ENCODE peak calls at places on chromosomes 4 and X, in seven cellular contexts. M is endothelial cell; U is ovary; V is upper lobe of right lung; E is CD8-positive, alpha-beta T cell; P is WTC11; A is B cell. S is an unnamed sample.

GRCh38 chr4:144421056-144421455 is 224.9 kb upstream of the HHIP start:
- DNase-seq in A (no peak), E (no peak), P (no peak), V (no peak), U (no peak), M (no peak), S (no peak)

GRCh38 chrX:44314259-44314734 is 29.2 kb downstream of the EFHC2 start:
- DNase-seq in M (peak), E (no peak), A (peak), V (no peak), U (no peak), P (peak), S (no peak)

GRCh38 chr4:85734446-85734845 is 259.5 kb downstream of the ARHGAP24 start:
- DNase-seq in E (no peak), A (no peak), V (no peak), U (no peak), P (no peak), M (no peak), S (no peak)

GRCh38 chrX:121504148-121504547 is 456.7 kb downstream of the GLUD2 start:
- DNase-seq in P (no peak), V (no peak), U (no peak), A (no peak), E (no peak), M (no peak), S (no peak)

GRCh38 chrX:9317174-9317573 is 147.7 kb upstream of the TBL1X start:
- DNase-seq in U (no peak), P (no peak), V (peak), M (no peak), E (no peak), A (no peak), S (no peak)

GRCh38 chr4:36385951-36386561 is 104.6 kb downstream of the DTHD1 start:
- DNase-seq in P (no peak), U (no peak), A (peak), E (peak), M (peak), V (no peak), S (no peak)

GRCh38 chr4:15868065-15868464 is 70.5 kb downstream of the FGFBP1 start:
- DNase-seq in E (no peak), P (no peak), V (no peak), A (no peak), M (no peak), U (no peak), S (no peak)

GRCh38 chrX:103376979-103377324 is 614 bp downstream of the BEX3 start:
- DNase-seq in V (no peak), P (peak), E (no peak), A (peak), M (peak), U (no peak), S (no peak)

GRCh38 chr4:76011700-76012387 is 4.5 kb upstream of the CXCL9 start:
- DNase-seq in M (no peak), P (peak), U (no peak), V (no peak), A (no peak), E (no peak), S (no peak)

GRCh38 chrX:154366666-154367055 is 7.8 kb downstream of the FLNA start:
- DNase-seq in M (no peak), E (no peak), U (no peak), P (no peak), V (no peak), A (no peak), S (no peak)

GRCh38 chr4:83852085-83852451 is 316.2 kb downstream of the GPAT3 start:
- DNase-seq in A (no peak), U (no peak), P (no peak), V (no peak), E (no peak), M (no peak), S (no peak)

GRCh38 chrX:13080128-13080795 is 35.8 kb upstream of the FAM9C start:
- DNase-seq in U (no peak), P (no peak), V (no peak), E (no peak), A (no peak), M (no peak), S (no peak)
- TF ChIP-seq CTCF in U (no peak), P (no peak), V (no peak), E (no peak), A (no peak), M (no peak), S (no peak)

DNA sequence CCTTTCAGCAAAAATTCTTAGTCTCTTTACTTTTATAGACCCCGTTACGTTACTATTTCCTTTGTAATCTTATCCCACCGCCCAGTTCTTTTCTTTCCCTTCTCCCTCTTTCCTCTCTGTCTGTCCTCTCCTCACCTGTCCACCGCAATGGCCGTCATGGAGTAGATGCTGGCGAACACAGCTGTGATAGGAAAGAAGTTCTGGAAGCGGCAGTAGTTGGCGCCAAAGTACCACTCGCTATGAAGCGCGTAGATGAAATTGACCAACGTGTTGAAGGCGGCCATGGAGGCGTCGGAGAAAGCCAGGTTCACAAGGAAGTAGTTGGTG is 829 bp downstream of the TACR3 start:
- DNase-seq in U (no peak), E (no peak), V (no peak), M (no peak), P (peak), A (no peak), S (no peak)
- TF ChIP-seq CTCF in U (no peak), E (no peak), V (no peak), M (no peak), P (no peak), A (no peak), S (no peak)

GRCh38 chr4:152817331-152817730 is 37.6 kb downstream of the ARFIP1 start:
- DNase-seq in V (no peak), A (no peak), E (no peak), M (no peak), U (no peak), P (no peak), S (no peak)

GRCh38 chr4:152824561-152824960 is 44.8 kb downstream of the ARFIP1 start:
- DNase-seq in V (no peak), A (no peak), P (no peak), U (no peak), E (no peak), M (no peak), S (no peak)

GRCh38 chr4:152819026-152819645 is 39.4 kb downstream of the ARFIP1 start:
- DNase-seq in V (no peak), A (no peak), P (no peak), E (no peak), U (no peak), M (no peak), S (no peak)

GRCh38 chr4:152822323-152822722 is 42.6 kb downstream of the ARFIP1 start:
- DNase-seq in P (no peak), U (no peak), A (no peak), V (no peak), M (no peak), E (no peak), S (no peak)

GRCh38 chr4:152820073-152820472 is 40.3 kb downstream of the ARFIP1 start:
- DNase-seq in P (no peak), V (no peak), E (no peak), U (no peak), M (no peak), A (no peak), S (no peak)
- TF ChIP-seq CTCF in P (no peak), V (no peak), E (no peak), U (no peak), M (peak), A (no peak), S (no peak)

GRCh38 chr4:91207535-91207934 is 1080.3 kb downstream of the CCSER1 start:
- DNase-seq in U (no peak), E (no peak), P (no peak), M (no peak), V (no peak), A (no peak), S (no peak)

GRCh38 chr4:91212140-91212681 is 1085.0 kb downstream of the CCSER1 start:
- DNase-seq in E (no peak), P (no peak), V (no peak), A (no peak), M (no peak), U (no peak), S (no peak)
- TF ChIP-seq CTCF in E (no peak), P (no peak), V (no peak), A (no peak), M (no peak), U (no peak), S (no peak)

GRCh38 chr4:55435136-55435535 is 39.4 kb downstream of the TMEM165 start:
- DNase-seq in E (no peak), U (no peak), V (no peak), A (peak), M (peak), P (no peak), S (no peak)
- TF ChIP-seq CTCF in E (no peak), U (no peak), V (peak), A (no peak), M (peak), P (no peak), S (no peak)

GRCh38 chr4:161585011-161585410 is 578.8 kb downstream of the FSTL5 start:
- DNase-seq in U (no peak), A (no peak), E (no peak), M (no peak), P (no peak), V (no peak), S (no peak)
- TF ChIP-seq CTCF in U (no peak), A (no peak), E (no peak), M (no peak), P (no peak), V (no peak), S (no peak)

GRCh38 chrX:16870095-16870860 is at the start of gene RBBP7:
- DNase-seq in U (peak), E (peak), M (peak), A (peak), P (peak), V (peak), S (peak)

GRCh38 chrX:16868920-16869319 is 1.2 kb downstream of the RBBP7 start:
- DNase-seq in V (no peak), P (no peak), A (no peak), M (no peak), U (no peak), E (no peak), S (no peak)

GRCh38 chrX:16869393-16870094 is 618 bp downstream of the RBBP7 start:
- DNase-seq in A (peak), M (peak), P (peak), V (peak), E (peak), U (no peak), S (no peak)

GRCh38 chrX:16873106-16873505 is 2.9 kb upstream of the RBBP7 start:
- DNase-seq in E (no peak), A (peak), U (no peak), M (no peak), V (no peak), P (no peak), S (no peak)

GRCh38 chrX:16870861-16871584 is 861 bp upstream of the RBBP7 start:
- DNase-seq in V (no peak), P (peak), M (peak), E (peak), A (no peak), U (peak), S (no peak)
- TF ChIP-seq CTCF in V (no peak), P (no peak), M (no peak), E (no peak), A (no peak), U (no peak), S (no peak)

GRCh38 chr4:26323807-26324206 is 3.0 kb downstream of the RBPJ start:
- DNase-seq in P (no peak), M (no peak), V (no peak), E (no peak), U (no peak), A (no peak), S (no peak)
- TF ChIP-seq CTCF in P (no peak), M (no peak), V (peak), E (no peak), U (no peak), A (no peak), S (no peak)